ENCODE peak calls at places on chromosome 9, in eight cellular contexts. One of them, this sample, is unnamed.

GRCh38 chr9:37027582-37028424 is 6.3 kb downstream of the PAX5 start:
- DNase-seq in mesothelial cell of epicardium: peak
- DNase-seq in GM19239: peak
- DNase-seq in fibroblast of the conjunctiva: peak
- DNase-seq in putamen: peak
- DNase-seq in HFFc6: peak
- DNase-seq in NCI-H2107: peak
- DNase-seq in 8988T: peak
- DNase-seq in this sample: no peak

GRCh38 chr9:135474915-135475314 is 4.7 kb upstream of the PPP1R26 start:
- DNase-seq in mesothelial cell of epicardium: no peak
- DNase-seq in GM19239: no peak
- DNase-seq in fibroblast of the conjunctiva: no peak
- DNase-seq in putamen: no peak
- DNase-seq in HFFc6: peak
- DNase-seq in NCI-H2107: no peak
- DNase-seq in 8988T: peak
- DNase-seq in this sample: no peak

GRCh38 chr9:5871785-5872184 is 18.9 kb upstream of the MLANA start:
- DNase-seq in mesothelial cell of epicardium: no peak
- DNase-seq in GM19239: no peak
- DNase-seq in fibroblast of the conjunctiva: no peak
- DNase-seq in putamen: no peak
- DNase-seq in HFFc6: no peak
- DNase-seq in NCI-H2107: no peak
- DNase-seq in 8988T: no peak
- DNase-seq in this sample: no peak

GRCh38 chr9:133737774-133738038 is 446 bp downstream of the SARDH start:
- DNase-seq in mesothelial cell of epicardium: no peak
- DNase-seq in GM19239: no peak
- DNase-seq in fibroblast of the conjunctiva: no peak
- DNase-seq in putamen: no peak
- DNase-seq in HFFc6: no peak
- DNase-seq in NCI-H2107: no peak
- DNase-seq in 8988T: no peak
- DNase-seq in this sample: no peak

GRCh38 chr9:123997665-123998277 is 13.8 kb upstream of the LHX2 start:
- DNase-seq in mesothelial cell of epicardium: no peak
- DNase-seq in GM19239: no peak
- DNase-seq in fibroblast of the conjunctiva: no peak
- DNase-seq in putamen: no peak
- DNase-seq in HFFc6: no peak
- DNase-seq in NCI-H2107: no peak
- DNase-seq in 8988T: no peak
- DNase-seq in this sample: no peak

GRCh38 chr9:136057236-136058151 is 37.6 kb downstream of the NACC2 start:
- DNase-seq in mesothelial cell of epicardium: no peak
- DNase-seq in GM19239: peak
- DNase-seq in fibroblast of the conjunctiva: no peak
- DNase-seq in putamen: no peak
- DNase-seq in HFFc6: no peak
- DNase-seq in NCI-H2107: no peak
- DNase-seq in 8988T: no peak
- DNase-seq in this sample: no peak

GRCh38 chr9:34403554-34404380 is 27.1 kb upstream of the MYORG start:
- DNase-seq in mesothelial cell of epicardium: no peak
- DNase-seq in GM19239: peak
- DNase-seq in fibroblast of the conjunctiva: peak
- DNase-seq in putamen: peak
- DNase-seq in HFFc6: peak
- DNase-seq in NCI-H2107: peak
- DNase-seq in 8988T: no peak
- DNase-seq in this sample: peak

GRCh38 chr9:36140086-36141084 is 3.9 kb downstream of the GLIPR2 start:
- DNase-seq in mesothelial cell of epicardium: no peak
- DNase-seq in GM19239: no peak
- DNase-seq in fibroblast of the conjunctiva: no peak
- DNase-seq in putamen: no peak
- DNase-seq in HFFc6: no peak
- DNase-seq in NCI-H2107: no peak
- DNase-seq in 8988T: no peak
- DNase-seq in this sample: no peak

GRCh38 chr9:89361031-89361430 is 42.7 kb downstream of the SECISBP2 start:
- DNase-seq in mesothelial cell of epicardium: no peak
- DNase-seq in GM19239: no peak
- DNase-seq in fibroblast of the conjunctiva: no peak
- DNase-seq in putamen: no peak
- DNase-seq in HFFc6: no peak
- DNase-seq in NCI-H2107: no peak
- DNase-seq in 8988T: no peak
- DNase-seq in this sample: no peak

GRCh38 chr9:109857337-109857736 is 77.3 kb downstream of the PALM2AKAP2 start:
- DNase-seq in mesothelial cell of epicardium: no peak
- DNase-seq in GM19239: no peak
- DNase-seq in fibroblast of the conjunctiva: no peak
- DNase-seq in putamen: no peak
- DNase-seq in HFFc6: no peak
- DNase-seq in NCI-H2107: no peak
- DNase-seq in 8988T: no peak
- DNase-seq in this sample: no peak

GRCh38 chr9:109576762-109577161 is 78.7 kb upstream of the PTPN3 start:
- DNase-seq in mesothelial cell of epicardium: no peak
- DNase-seq in GM19239: no peak
- DNase-seq in fibroblast of the conjunctiva: no peak
- DNase-seq in putamen: no peak
- DNase-seq in HFFc6: no peak
- DNase-seq in NCI-H2107: no peak
- DNase-seq in 8988T: no peak
- DNase-seq in this sample: no peak

GRCh38 chr9:121841771-121842611 is 190.6 kb downstream of the DAB2IP start:
- DNase-seq in mesothelial cell of epicardium: no peak
- DNase-seq in GM19239: no peak
- DNase-seq in fibroblast of the conjunctiva: no peak
- DNase-seq in putamen: no peak
- DNase-seq in HFFc6: peak
- DNase-seq in NCI-H2107: no peak
- DNase-seq in 8988T: no peak
- DNase-seq in this sample: no peak

GRCh38 chr9:125513634-125514413 is 193.2 kb downstream of the MAPKAP1 start:
- DNase-seq in mesothelial cell of epicardium: no peak
- DNase-seq in GM19239: peak
- DNase-seq in fibroblast of the conjunctiva: no peak
- DNase-seq in putamen: peak
- DNase-seq in HFFc6: peak
- DNase-seq in NCI-H2107: no peak
- DNase-seq in 8988T: peak
- DNase-seq in this sample: peak

GRCh38 chr9:22170990-22171663 is 162.0 kb upstream of the CDKN2B start:
- DNase-seq in mesothelial cell of epicardium: no peak
- DNase-seq in GM19239: no peak
- DNase-seq in fibroblast of the conjunctiva: no peak
- DNase-seq in putamen: no peak
- DNase-seq in HFFc6: no peak
- DNase-seq in NCI-H2107: no peak
- DNase-seq in 8988T: no peak
- DNase-seq in this sample: no peak

GRCh38 chr9:117672397-117672796 is 31.8 kb upstream of the TLR4 start:
- DNase-seq in mesothelial cell of epicardium: no peak
- DNase-seq in GM19239: no peak
- DNase-seq in fibroblast of the conjunctiva: no peak
- DNase-seq in putamen: no peak
- DNase-seq in HFFc6: peak
- DNase-seq in NCI-H2107: no peak
- DNase-seq in 8988T: no peak
- DNase-seq in this sample: peak

GRCh38 chr9:83238871-83239624 is 176.1 kb upstream of the RASEF start:
- DNase-seq in mesothelial cell of epicardium: no peak
- DNase-seq in GM19239: no peak
- DNase-seq in fibroblast of the conjunctiva: no peak
- DNase-seq in putamen: no peak
- DNase-seq in HFFc6: no peak
- DNase-seq in NCI-H2107: peak
- DNase-seq in 8988T: no peak
- DNase-seq in this sample: no peak

GRCh38 chr9:74772126-74772525 is 115.6 kb downstream of the TRPM6 start:
- DNase-seq in mesothelial cell of epicardium: no peak
- DNase-seq in GM19239: no peak
- DNase-seq in fibroblast of the conjunctiva: no peak
- DNase-seq in putamen: no peak
- DNase-seq in HFFc6: no peak
- DNase-seq in NCI-H2107: no peak
- DNase-seq in 8988T: no peak
- DNase-seq in this sample: no peak

GRCh38 chr9:21267806-21268657 is 28.2 kb upstream of the IFNA14 start:
- DNase-seq in mesothelial cell of epicardium: no peak
- DNase-seq in GM19239: no peak
- DNase-seq in fibroblast of the conjunctiva: no peak
- DNase-seq in putamen: no peak
- DNase-seq in HFFc6: no peak
- DNase-seq in NCI-H2107: no peak
- DNase-seq in 8988T: no peak
- DNase-seq in this sample: no peak

GRCh38 chr9:131397100-131397790 is 3.4 kb downstream of the PRRC2B start:
- DNase-seq in mesothelial cell of epicardium: no peak
- DNase-seq in GM19239: no peak
- DNase-seq in fibroblast of the conjunctiva: no peak
- DNase-seq in putamen: no peak
- DNase-seq in HFFc6: no peak
- DNase-seq in NCI-H2107: no peak
- DNase-seq in 8988T: no peak
- DNase-seq in this sample: no peak

GRCh38 chr9:108186996-108187395 is 668.8 kb downstream of the ACTL7B start:
- DNase-seq in mesothelial cell of epicardium: no peak
- DNase-seq in GM19239: no peak
- DNase-seq in fibroblast of the conjunctiva: peak
- DNase-seq in putamen: peak
- DNase-seq in HFFc6: no peak
- DNase-seq in NCI-H2107: no peak
- DNase-seq in 8988T: no peak
- DNase-seq in this sample: no peak

GRCh38 chr9:135604437-135605237 is 34.7 kb downstream of the GLT6D1 start:
- DNase-seq in mesothelial cell of epicardium: peak
- DNase-seq in GM19239: no peak
- DNase-seq in fibroblast of the conjunctiva: no peak
- DNase-seq in putamen: no peak
- DNase-seq in HFFc6: no peak
- DNase-seq in NCI-H2107: no peak
- DNase-seq in 8988T: no peak
- DNase-seq in this sample: no peak

GRCh38 chr9:83620841-83621636 is 1.9 kb upstream of the IDNK start:
- DNase-seq in mesothelial cell of epicardium: no peak
- DNase-seq in GM19239: peak
- DNase-seq in fibroblast of the conjunctiva: peak
- DNase-seq in putamen: no peak
- DNase-seq in HFFc6: peak
- DNase-seq in NCI-H2107: no peak
- DNase-seq in 8988T: peak
- DNase-seq in this sample: no peak

GRCh38 chr9:19087601-19088000 is 15.1 kb downstream of the HAUS6 start:
- DNase-seq in mesothelial cell of epicardium: no peak
- DNase-seq in GM19239: no peak
- DNase-seq in fibroblast of the conjunctiva: peak
- DNase-seq in putamen: no peak
- DNase-seq in HFFc6: peak
- DNase-seq in NCI-H2107: no peak
- DNase-seq in 8988T: no peak
- DNase-seq in this sample: no peak

GRCh38 chr9:32351845-32352244 is 32.6 kb upstream of the ACO1 start:
- DNase-seq in mesothelial cell of epicardium: no peak
- DNase-seq in GM19239: no peak
- DNase-seq in fibroblast of the conjunctiva: no peak
- DNase-seq in putamen: no peak
- DNase-seq in HFFc6: no peak
- DNase-seq in NCI-H2107: no peak
- DNase-seq in 8988T: no peak
- DNase-seq in this sample: no peak

GRCh38 chr9:21831841-21832509 is 29.5 kb downstream of the MTAP start:
- DNase-seq in mesothelial cell of epicardium: no peak
- DNase-seq in GM19239: peak
- DNase-seq in fibroblast of the conjunctiva: peak
- DNase-seq in putamen: no peak
- DNase-seq in HFFc6: peak
- DNase-seq in NCI-H2107: no peak
- DNase-seq in 8988T: no peak
- DNase-seq in this sample: peak

GRCh38 chr9:104028827-104029226 is 65.3 kb upstream of the SMC2 start:
- DNase-seq in mesothelial cell of epicardium: no peak
- DNase-seq in GM19239: no peak
- DNase-seq in fibroblast of the conjunctiva: no peak
- DNase-seq in putamen: no peak
- DNase-seq in HFFc6: no peak
- DNase-seq in NCI-H2107: no peak
- DNase-seq in 8988T: no peak
- DNase-seq in this sample: no peak

GRCh38 chr9:95082401-95083084 is 235.0 kb downstream of the FANCC start:
- DNase-seq in mesothelial cell of epicardium: no peak
- DNase-seq in GM19239: no peak
- DNase-seq in fibroblast of the conjunctiva: no peak
- DNase-seq in putamen: no peak
- DNase-seq in HFFc6: no peak
- DNase-seq in NCI-H2107: no peak
- DNase-seq in 8988T: no peak
- DNase-seq in this sample: no peak

GRCh38 chr9:109109962-109110325 is 9.8 kb downstream of the TMEM245 start:
- DNase-seq in mesothelial cell of epicardium: no peak
- DNase-seq in GM19239: no peak
- DNase-seq in fibroblast of the conjunctiva: no peak
- DNase-seq in putamen: no peak
- DNase-seq in HFFc6: peak
- DNase-seq in NCI-H2107: no peak
- DNase-seq in 8988T: no peak
- DNase-seq in this sample: no peak

GRCh38 chr9:3401556-3401955 is 124.2 kb downstream of the RFX3 start:
- DNase-seq in mesothelial cell of epicardium: no peak
- DNase-seq in GM19239: no peak
- DNase-seq in fibroblast of the conjunctiva: no peak
- DNase-seq in putamen: no peak
- DNase-seq in HFFc6: no peak
- DNase-seq in NCI-H2107: no peak
- DNase-seq in 8988T: no peak
- DNase-seq in this sample: no peak

GRCh38 chr9:127979333-127980055 is 1.3 kb downstream of the EEIG1 start:
- DNase-seq in mesothelial cell of epicardium: no peak
- DNase-seq in GM19239: peak
- DNase-seq in fibroblast of the conjunctiva: no peak
- DNase-seq in putamen: peak
- DNase-seq in HFFc6: peak
- DNase-seq in NCI-H2107: no peak
- DNase-seq in 8988T: no peak
- DNase-seq in this sample: no peak

GRCh38 chr9:35903049-35903448 is 3.0 kb upstream of the HRCT1 start:
- DNase-seq in mesothelial cell of epicardium: no peak
- DNase-seq in GM19239: peak
- DNase-seq in fibroblast of the conjunctiva: no peak
- DNase-seq in putamen: no peak
- DNase-seq in HFFc6: peak
- DNase-seq in NCI-H2107: peak
- DNase-seq in 8988T: no peak
- DNase-seq in this sample: no peak

GRCh38 chr9:89254773-89255125 is 56.2 kb upstream of the CKS2 start:
- DNase-seq in mesothelial cell of epicardium: no peak
- DNase-seq in GM19239: no peak
- DNase-seq in fibroblast of the conjunctiva: no peak
- DNase-seq in putamen: no peak
- DNase-seq in HFFc6: no peak
- DNase-seq in NCI-H2107: no peak
- DNase-seq in 8988T: no peak
- DNase-seq in this sample: no peak

GRCh38 chr9:84285381-84285780 is 55.2 kb downstream of the SLC28A3 start:
- DNase-seq in mesothelial cell of epicardium: no peak
- DNase-seq in GM19239: no peak
- DNase-seq in fibroblast of the conjunctiva: no peak
- DNase-seq in putamen: no peak
- DNase-seq in HFFc6: no peak
- DNase-seq in NCI-H2107: no peak
- DNase-seq in 8988T: no peak
- DNase-seq in this sample: no peak

GRCh38 chr9:22454021-22454420 is 7.4 kb downstream of the DMRTA1 start:
- DNase-seq in mesothelial cell of epicardium: no peak
- DNase-seq in GM19239: no peak
- DNase-seq in fibroblast of the conjunctiva: no peak
- DNase-seq in putamen: no peak
- DNase-seq in HFFc6: no peak
- DNase-seq in NCI-H2107: no peak
- DNase-seq in 8988T: no peak
- DNase-seq in this sample: no peak

This sample was measured in HS-5.